ENCODE peak calls at places on chromosome 21, in four cellular contexts. G is IMR-90, F is K562, V is A549. C is an unnamed sample.

GRCh38 chr21:38741976-38742309 is 63.8 kb upstream of the ETS2 start:
- DNase-seq in V (no peak), F (no peak), G (no peak), C (no peak)

GRCh38 chr21:44065428-44065827 is 41.8 kb upstream of the PWP2 start:
- DNase-seq in G (peak), F (no peak), V (no peak), C (no peak)

GRCh38 chr21:34221331-34222030 is 142.3 kb upstream of the KCNE2 start:
- DNase-seq in F (no peak), V (no peak), G (no peak), C (no peak)

GRCh38 chr21:44006656-44007055 is 5.5 kb upstream of the TRAPPC10 start:
- DNase-seq in F (no peak), V (no peak), G (peak), C (no peak)

GRCh38 chr21:43322805-43323204 is 104.1 kb downstream of the SIK1 start:
- DNase-seq in V (no peak), G (peak), F (no peak), C (no peak)

GRCh38 chr21:22225299-22225698 is 1227.1 kb downstream of the NCAM2 start:
- DNase-seq in F (no peak), G (no peak), V (no peak), C (no peak)

GRCh38 chr21:42193131-42193671 is 25.7 kb upstream of the ABCG1 start:
- DNase-seq in G (no peak), F (no peak), V (no peak), C (no peak)

GRCh38 chr21:25870084-25870483 is 135.3 kb downstream of the GABPA start:
- DNase-seq in V (no peak), F (no peak), G (no peak), C (no peak)

GRCh38 chr21:28928578-28929124 is 64.0 kb downstream of the LTN1 start:
- DNase-seq in F (no peak), G (no peak), V (no peak), C (no peak)

GRCh38 chr21:42238185-42238934 is 19.4 kb downstream of the ABCG1 start:
- DNase-seq in V (no peak), F (no peak), G (no peak), C (peak)

GRCh38 chr21:25626752-25627151 is 12.3 kb upstream of the JAM2 start:
- DNase-seq in V (no peak), F (no peak), G (no peak), C (no peak)

GRCh38 chr21:43318841-43319781 is 107.8 kb downstream of the SIK1 start:
- DNase-seq in G (peak), F (no peak), V (no peak), C (peak)

GRCh38 chr21:28277324-28277723 is 715.4 kb downstream of the LTN1 start:
- DNase-seq in F (no peak), G (no peak), V (no peak), C (no peak)

GRCh38 chr21:41648591-41649031 is 118.2 kb downstream of the RIPK4 start:
- DNase-seq in V (no peak), F (no peak), G (peak), C (no peak)

GRCh38 chr21:30146558-30147282 is 19.9 kb downstream of the CLDN17 start:
- DNase-seq in V (no peak), G (no peak), F (no peak), C (no peak)

GRCh38 chr21:42221581-42222345 is 2.8 kb downstream of the ABCG1 start:
- DNase-seq in V (no peak), G (peak), F (no peak), C (no peak)

GRCh38 chr21:39452965-39453332 is 1.2 kb downstream of the SH3BGR start:
- DNase-seq in G (no peak), F (no peak), V (no peak), C (no peak)

GRCh38 chr21:21401444-21401843 is 403.2 kb downstream of the NCAM2 start:
- DNase-seq in V (no peak), F (no peak), G (no peak), C (no peak)

GRCh38 chr21:31538821-31539220 is 120.7 kb upstream of the SOD1 start:
- DNase-seq in F (no peak), G (no peak), V (no peak), C (no peak)

GRCh38 chr21:41425954-41426655 is at the start of gene MX1:
- DNase-seq in G (peak), V (peak), F (no peak), C (peak)

GRCh38 chr21:41110664-41111063 is 57.3 kb upstream of the BACE2 start:
- DNase-seq in G (no peak), F (no peak), V (no peak), C (no peak)

GRCh38 chr21:26717146-26717739 is 128.0 kb downstream of the ADAMTS1 start:
- DNase-seq in F (peak), V (peak), G (peak), C (no peak)

GRCh38 chr21:44079846-44080245 is 27.4 kb upstream of the PWP2 start:
- DNase-seq in V (no peak), F (no peak), G (no peak), C (no peak)

GRCh38 chr21:20774737-20775136 is 223.5 kb upstream of the NCAM2 start:
- DNase-seq in F (no peak), G (no peak), V (no peak), C (no peak)

GRCh38 chr21:26236281-26236680 is 65.7 kb upstream of the APP start:
- DNase-seq in G (no peak), F (no peak), V (no peak), C (no peak)

GRCh38 chr21:16708431-16708830 is 804.4 kb upstream of the CXADR start:
- DNase-seq in F (no peak), V (no peak), G (peak), C (no peak)

GRCh38 chr21:17512245-17513213 is at the start of gene CXADR:
- DNase-seq in G (no peak), F (peak), V (peak), C (no peak)

GRCh38 chr21:28971171-28971570 is 21.5 kb downstream of the LTN1 start:
- DNase-seq in V (no peak), G (peak), F (no peak), C (no peak)

GRCh38 chr21:41716756-41717155 is 50.1 kb downstream of the RIPK4 start:
- DNase-seq in G (no peak), V (no peak), F (no peak), C (no peak)

GRCh38 chr21:42093991-42094417 is 22.9 kb downstream of the UMODL1 start:
- DNase-seq in V (peak), F (no peak), G (peak), C (no peak)

GRCh38 chr21:37467082-37467481 is 100.5 kb downstream of the DYRK1A start:
- DNase-seq in F (no peak), G (no peak), V (no peak), C (no peak)
- TF ChIP-seq ELK1 in F (no peak), G (no peak), V (no peak), C (no peak)

GRCh38 chr21:14687277-14687642 is 141.1 kb upstream of the SAMSN1 start:
- DNase-seq in F (no peak), V (no peak), G (no peak), C (peak)
- TF ChIP-seq ELK1 in F (no peak), V (no peak), G (no peak), C (no peak)

DNA sequence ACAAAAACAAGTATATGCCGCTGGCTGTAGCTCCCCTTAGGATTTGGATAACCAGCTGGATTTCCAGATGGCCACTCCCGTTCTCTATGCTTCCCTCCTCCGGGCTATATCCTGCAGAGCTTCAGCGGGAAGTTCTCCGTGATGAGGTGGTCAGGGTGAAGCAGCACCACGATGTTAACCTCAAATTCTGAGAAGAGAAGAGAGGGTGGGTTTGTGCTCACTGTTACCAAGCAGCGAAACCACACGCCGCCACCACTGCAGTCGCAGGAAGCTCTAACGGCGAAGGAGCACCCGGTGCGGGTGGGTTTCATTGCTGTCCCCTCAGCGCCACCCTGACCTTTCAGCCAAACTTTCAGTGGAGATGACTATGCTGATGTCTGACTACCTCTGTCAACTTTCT is 41.7 kb downstream of the VPS26C start:
- DNase-seq in V (no peak), F (no peak), G (no peak), C (no peak)
- TF ChIP-seq ELK1 in V (no peak), F (no peak), G (no peak), C (no peak)

GRCh38 chr21:35401476-35401875 is 352.4 kb upstream of the RUNX1 start:
- DNase-seq in F (no peak), V (no peak), G (peak), C (no peak)
- TF ChIP-seq ELK1 in F (no peak), V (no peak), G (no peak), C (no peak)

GRCh38 chr21:45427331-45428271 is 22.6 kb downstream of the COL18A1 start:
- DNase-seq in F (peak), G (peak), V (peak), C (no peak)
- TF ChIP-seq ELK1 in F (no peak), G (no peak), V (no peak), C (no peak)

GRCh38 chr21:32626633-32627196 is 14.5 kb upstream of the CFAP298 start:
- DNase-seq in V (no peak), F (no peak), G (peak), C (no peak)
- TF ChIP-seq ELK1 in V (no peak), F (no peak), G (no peak), C (no peak)

GRCh38 chr21:36754241-36754881 is 55.4 kb downstream of the SIM2 start:
- DNase-seq in F (no peak), G (no peak), V (no peak), C (no peak)
- TF ChIP-seq ELK1 in F (no peak), G (no peak), V (no peak), C (no peak)

C was measured in GM12878.